ENCODE peak calls at places on chromosomes 3 and 15, in eight cellular contexts. P is fibroblast of mammary gland; K is H4; C is amniotic stem cell; O is stimulated activated CD4-positive, alpha-beta T cell treated with anti-CD3 and anti-CD28 coated beads, Interleukin-12 subunit alpha, Interleukin-12 subunit beta, amount 100 ng/mL, for 4 hours; H is skeletal muscle cell; B is stimulated activated CD8-positive, alpha-beta memory T cell treated with anti-CD3 and anti-CD28 coated beads, Interleukin-4, amount 100 ng/mL, for 24 hours; I is upper lobe of right lung. F is an unnamed sample.

GRCh38 chr3:95453242-95453641 is 1361.2 kb upstream of the EPHA6 start:
- DNase-seq in P (no peak), K (no peak), C (no peak), O (no peak), H (no peak), B (no peak), I (no peak), F (no peak)

GRCh38 chr3:16173696-16174355 is 654 bp upstream of the GALNT15 start:
- DNase-seq in P (peak), K (no peak), C (no peak), O (no peak), H (peak), B (no peak), I (no peak), F (no peak)

GRCh38 chr3:45204136-45204535 is 22.0 kb downstream of the TMEM158 start:
- DNase-seq in P (peak), K (peak), C (peak), O (no peak), H (no peak), B (no peak), I (no peak), F (no peak)

GRCh38 chr3:94101860-94102259 is 39.0 kb downstream of the NSUN3 start:
- DNase-seq in P (peak), K (no peak), C (no peak), O (no peak), H (no peak), B (no peak), I (no peak), F (no peak)

GRCh38 chr15:73231661-73232443 is 136.9 kb downstream of the HCN4 start:
- DNase-seq in P (peak), K (peak), C (no peak), O (no peak), H (no peak), B (no peak), I (no peak), F (no peak)

GRCh38 chr15:99348412-99348811 is 97.1 kb downstream of the LRRC28 start:
- DNase-seq in P (no peak), K (no peak), C (no peak), O (no peak), H (no peak), B (no peak), I (no peak), F (no peak)

GRCh38 chr15:34584321-34584668 is 844 bp upstream of the GOLGA8B start:
- DNase-seq in P (no peak), K (no peak), C (no peak), O (no peak), H (no peak), B (no peak), I (no peak), F (no peak)

GRCh38 chr3:11775493-11775892 is 71.2 kb downstream of the TAMM41 start:
- DNase-seq in P (no peak), K (no peak), C (no peak), O (no peak), H (no peak), B (no peak), I (no peak), F (no peak)

GRCh38 chr3:160667452-160667851 is 9.5 kb upstream of the ARL14 start:
- DNase-seq in P (peak), K (peak), C (no peak), O (no peak), H (no peak), B (no peak), I (no peak), F (no peak)

GRCh38 chr15:67125589-67126502 is 60.4 kb downstream of the SMAD3 start:
- DNase-seq in P (peak), K (peak), C (peak), O (no peak), H (peak), B (no peak), I (no peak), F (no peak)

GRCh38 chr3:124552224-124552623 is 178.0 kb upstream of the UMPS start:
- DNase-seq in P (no peak), K (peak), C (no peak), O (no peak), H (no peak), B (no peak), I (no peak), F (no peak)

GRCh38 chr3:72112435-72112834 is 327.5 kb upstream of the PROK2 start:
- DNase-seq in P (no peak), K (no peak), C (no peak), O (no peak), H (no peak), B (no peak), I (no peak), F (no peak)

GRCh38 chr3:126980266-126980811 is 2.6 kb upstream of the PLXNA1 start:
- DNase-seq in P (no peak), K (no peak), C (no peak), O (no peak), H (no peak), B (no peak), I (no peak), F (no peak)

GRCh38 chr15:91263632-91264477 is 163.8 kb downstream of the SV2B start:
- DNase-seq in P (peak), K (peak), C (no peak), O (no peak), H (peak), B (no peak), I (no peak), F (no peak)

GRCh38 chr3:66036586-66037061 is 2.1 kb downstream of the MAGI1 start:
- DNase-seq in P (no peak), K (no peak), C (no peak), O (no peak), H (no peak), B (no peak), I (no peak), F (no peak)

GRCh38 chr15:80773122-80773551 is 6.0 kb upstream of the CEMIP start:
- DNase-seq in P (peak), K (no peak), C (no peak), O (no peak), H (peak), B (no peak), I (no peak), F (no peak)

GRCh38 chr3:99532246-99532645 is 106.1 kb upstream of the COL8A1 start:
- DNase-seq in P (peak), K (peak), C (peak), O (no peak), H (peak), B (no peak), I (no peak), F (peak)

GRCh38 chr3:5071061-5071460 is 51.0 kb upstream of the ARL8B start:
- DNase-seq in P (peak), K (peak), C (no peak), O (no peak), H (peak), B (no peak), I (no peak), F (no peak)

GRCh38 chr3:49718419-49719213 is 868 bp downstream of the AMIGO3 start:
- DNase-seq in P (no peak), K (no peak), C (no peak), O (no peak), H (no peak), B (peak), I (peak), F (peak)

GRCh38 chr15:94844533-94845390 is 613.4 kb downstream of the MCTP2 start:
- DNase-seq in P (no peak), K (no peak), C (no peak), O (no peak), H (no peak), B (no peak), I (peak), F (peak)

GRCh38 chr3:126445506-126445905 is 30.2 kb downstream of the ZXDC start:
- DNase-seq in P (no peak), K (no peak), C (no peak), O (no peak), H (no peak), B (no peak), I (peak), F (no peak)

GRCh38 chr3:45152307-45152706 is 6.1 kb upstream of the CDCP1 start:
- DNase-seq in P (no peak), K (no peak), C (no peak), O (no peak), H (no peak), B (no peak), I (no peak), F (no peak)

GRCh38 chr3:64344721-64345207 is 119.5 kb upstream of the PRICKLE2 start:
- DNase-seq in P (peak), K (peak), C (no peak), O (no peak), H (peak), B (no peak), I (no peak), F (no peak)

GRCh38 chr3:113404637-113405036 is 36.7 kb downstream of the CFAP44 start:
- DNase-seq in P (no peak), K (no peak), C (no peak), O (no peak), H (no peak), B (no peak), I (no peak), F (no peak)

GRCh38 chr3:69881756-69882428 is 117.6 kb upstream of the SAMMSON start:
- DNase-seq in P (no peak), K (no peak), C (no peak), O (no peak), H (no peak), B (no peak), I (no peak), F (no peak)

GRCh38 chr15:41199470-41199869 is 31.1 kb downstream of the EXD1 start:
- DNase-seq in P (no peak), K (no peak), C (no peak), O (no peak), H (no peak), B (no peak), I (no peak), F (no peak)

GRCh38 chr15:44130778-44131177 is 64.3 kb downstream of the FRMD5 start:
- DNase-seq in P (peak), K (no peak), C (no peak), O (no peak), H (no peak), B (no peak), I (no peak), F (no peak)

GRCh38 chr3:9686050-9686384 is 17.6 kb upstream of the CPNE9 start:
- DNase-seq in P (no peak), K (no peak), C (no peak), O (no peak), H (no peak), B (no peak), I (no peak), F (no peak)

GRCh38 chr3:159600291-159600690 is 388.3 kb upstream of the IL12A start:
- DNase-seq in P (no peak), K (no peak), C (no peak), O (no peak), H (no peak), B (no peak), I (no peak), F (no peak)

GRCh38 chr3:42443292-42443691 is 32.9 kb upstream of the LYZL4 start:
- DNase-seq in P (no peak), K (no peak), C (no peak), O (no peak), H (no peak), B (no peak), I (no peak), F (no peak)

GRCh38 chr3:58051196-58051595 is 43.0 kb downstream of the FLNB start:
- DNase-seq in P (peak), K (peak), C (no peak), O (no peak), H (peak), B (no peak), I (peak), F (no peak)

GRCh38 chr3:5023777-5024346 is 44.6 kb downstream of the BHLHE40 start:
- DNase-seq in P (peak), K (no peak), C (no peak), O (no peak), H (no peak), B (no peak), I (no peak), F (no peak)

GRCh38 chr15:65033659-65034269 is 4.3 kb upstream of the MTFMT start:
- DNase-seq in P (peak), K (peak), C (peak), O (no peak), H (no peak), B (no peak), I (no peak), F (no peak)

GRCh38 chr15:43096411-43096810 is 9.4 kb downstream of the UBR1 start:
- DNase-seq in P (no peak), K (no peak), C (no peak), O (no peak), H (no peak), B (no peak), I (no peak), F (no peak)